ENCODE peak calls at places on chromosome 21, in six cellular contexts. R, E, K, G, Q and V are unnamed samples. For H3K4me1, the result is how much of the 10 kb centered on the place peaks cover.

GRCh38 chr21:32597205-32597604 is 11.9 kb upstream of the TCP10L start:
- DNase-seq in R (no peak), E (no peak), K (no peak), G (no peak), Q (no peak), V (peak)

GRCh38 chr21:45460611-45461368 is 55.8 kb downstream of the COL18A1 start:
- DNase-seq in R (no peak), E (no peak), K (no peak), G (no peak), Q (no peak), V (peak)

GRCh38 chr21:25341981-25342380 is 265.3 kb downstream of the MRPL39 start:
- DNase-seq in R (no peak), E (no peak), K (no peak), G (no peak), Q (no peak), V (no peak)

GRCh38 chr21:46295177-46295711 is 9.1 kb downstream of the YBEY start:
- DNase-seq in R (no peak), E (no peak), K (no peak), G (no peak), Q (peak), V (peak)

GRCh38 chr21:27817061-27817460 is 850.2 kb upstream of the ADAMTS5 start:
- DNase-seq in R (no peak), E (no peak), K (no peak), G (no peak), Q (no peak), V (no peak)

GRCh38 chr21:30577766-30578165 is 12.4 kb downstream of the KRTAP22-2 start:
- DNase-seq in R (no peak), E (no peak), K (no peak), G (no peak), Q (no peak), V (no peak)

GRCh38 chr21:31366825-31367224 is 22.8 kb upstream of the TIAM1 start:
- DNase-seq in R (no peak), E (no peak), K (no peak), G (no peak), Q (no peak), V (peak)

GRCh38 chr21:42440187-42440792 is 36.6 kb downstream of the UBASH3A start:
- DNase-seq in R (no peak), E (no peak), K (peak), G (no peak), Q (no peak), V (no peak)

GRCh38 chr21:31735518-31735992 is 3.6 kb upstream of the SCAF4 start:
- DNase-seq in R (no peak), E (no peak), K (no peak), G (no peak), Q (no peak), V (no peak)

GRCh38 chr21:33028759-33029511 is 3.2 kb downstream of the OLIG2 start:
- DNase-seq in R (no peak), E (no peak), K (no peak), G (no peak), Q (no peak), V (no peak)

GRCh38 chr21:28633803-28634572 is 358.7 kb downstream of the LTN1 start:
- DNase-seq in R (no peak), E (no peak), K (no peak), G (no peak), Q (peak), V (peak)

GRCh38 chr21:25862596-25862995 is 127.8 kb downstream of the GABPA start:
- DNase-seq in R (no peak), E (no peak), K (no peak), G (peak), Q (no peak), V (peak)

GRCh38 chr21:44986471-44987291 is 46.9 kb downstream of the SLX9 start:
- DNase-seq in R (peak), E (peak), K (no peak), G (no peak), Q (peak), V (no peak)

GRCh38 chr21:45405271-45405818 is 380 bp downstream of the COL18A1 start:
- DNase-seq in R (peak), E (peak), K (no peak), G (no peak), Q (peak), V (peak)

GRCh38 chr21:46083271-46084040 is 14.5 kb upstream of the COL6A2 start:
- DNase-seq in R (no peak), E (peak), K (no peak), G (no peak), Q (no peak), V (peak)

GRCh38 chr21:33661146-33661545 is 18.8 kb downstream of the ITSN1 start:
- DNase-seq in R (no peak), E (no peak), K (no peak), G (no peak), Q (no peak), V (no peak)

GRCh38 chr21:18840239-18840638 is 436.7 kb upstream of the TMPRSS15 start:
- DNase-seq in R (no peak), E (no peak), K (no peak), G (no peak), Q (no peak), V (peak)

GRCh38 chr21:31482460-31482859 is 138.4 kb upstream of the TIAM1 start:
- DNase-seq in R (no peak), E (no peak), K (no peak), G (no peak), Q (no peak), V (no peak)

DNA sequence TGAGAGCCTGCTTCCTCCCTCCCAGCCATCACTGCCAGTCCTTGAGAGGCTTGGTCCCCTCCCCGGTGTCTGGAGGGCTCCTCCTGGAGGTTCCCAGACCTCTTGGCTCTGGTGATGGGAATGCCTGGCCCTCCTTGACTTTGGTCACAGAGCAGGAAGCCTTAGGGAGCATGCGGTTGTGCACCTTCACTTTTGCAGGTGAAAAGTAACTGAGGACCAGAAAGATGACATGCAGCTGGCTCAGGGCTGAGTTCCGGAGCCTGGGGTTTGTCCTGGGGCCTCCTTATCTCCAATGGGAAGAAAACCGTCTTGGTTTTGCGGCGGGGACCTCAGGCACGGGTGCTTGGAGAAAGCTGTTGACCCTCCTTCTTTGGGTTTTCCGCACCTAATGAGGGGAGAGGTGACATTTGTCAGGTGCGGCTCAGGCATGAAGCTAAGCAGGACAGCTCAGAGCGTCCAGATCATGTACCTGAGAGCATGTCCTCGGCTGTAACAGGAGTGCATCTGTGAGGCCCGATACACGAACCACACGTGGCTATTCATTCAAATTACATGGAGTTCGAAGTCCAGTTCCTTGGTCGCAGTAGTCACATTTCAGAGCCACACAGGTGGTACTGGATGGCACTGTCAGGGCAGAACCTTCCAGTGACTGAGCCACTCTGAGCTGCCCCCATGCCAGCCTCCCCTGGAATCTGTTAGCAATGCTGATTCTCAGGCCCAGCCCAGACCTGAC is 608 bp upstream of the MX2 start:
- DNase-seq in R (peak), E (no peak), K (no peak), G (no peak), Q (no peak), V (no peak)
- H3K4me1 ChIP-seq in R (under half), E (under half), K (under half), G (under half), Q (under half), V (under half)

DNA sequence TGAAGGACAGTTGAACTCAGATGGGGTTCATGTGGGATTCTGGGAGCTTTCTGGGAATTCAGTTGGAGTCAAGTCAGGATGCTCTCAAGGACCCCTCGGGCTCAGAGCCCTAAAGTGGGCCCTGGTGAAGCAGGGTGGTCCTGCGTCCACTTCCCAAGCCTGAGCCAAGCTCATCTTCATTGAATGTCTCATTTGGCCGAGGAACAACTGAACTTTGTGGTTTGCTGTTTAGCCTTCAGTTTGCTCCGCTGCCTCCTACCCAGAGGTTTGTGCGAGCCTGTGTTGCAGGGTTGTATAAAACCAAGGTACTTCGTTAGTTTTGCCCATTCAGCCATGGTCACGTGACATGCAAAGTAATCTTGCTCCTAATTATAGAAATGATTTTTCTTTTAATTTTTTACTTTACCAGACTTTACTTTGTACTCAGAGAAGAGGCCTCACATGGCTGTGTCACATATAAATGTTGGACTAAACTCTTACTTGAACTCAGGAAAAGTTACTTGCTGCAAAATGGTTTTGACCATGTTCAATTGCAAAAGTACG is 49.7 kb downstream of the B3GALT5 start:
- DNase-seq in R (no peak), E (no peak), K (no peak), G (no peak), Q (no peak), V (no peak)
- H3K4me1 ChIP-seq in R (under half), E (under half), K (under half), G (under half), Q (under half), V (under half)

DNA sequence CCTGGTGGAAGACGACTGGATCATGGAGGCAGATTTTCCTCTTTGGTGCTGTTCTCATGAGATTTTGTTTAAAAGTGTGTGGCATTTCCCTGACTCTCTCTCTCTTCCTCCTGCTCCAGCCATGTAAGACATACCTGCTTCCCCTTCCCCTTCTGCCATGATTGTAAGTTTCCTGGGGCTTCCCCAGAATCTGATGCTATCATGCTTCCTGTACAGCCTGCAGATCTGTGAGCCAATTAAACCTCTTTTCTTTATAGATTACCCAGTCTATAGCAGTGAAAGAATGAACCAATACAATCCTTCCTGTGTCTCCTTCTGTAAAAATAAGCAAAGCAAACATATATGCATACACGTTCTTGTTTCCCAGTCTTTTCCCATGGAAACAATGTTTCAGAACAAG is 273.2 kb downstream of the DYRK1A start:
- DNase-seq in R (no peak), E (no peak), K (no peak), G (no peak), Q (no peak), V (no peak)
- H3K4me1 ChIP-seq in R (under half), E (under half), K (under half), G (under half), Q (under half), V (under half)

GRCh38 chr21:38912355-38912619 is 106.6 kb downstream of the ETS2 start:
- DNase-seq in R (no peak), E (no peak), K (no peak), G (no peak), Q (no peak), V (no peak)
- H3K4me1 ChIP-seq in R (half or more), E (under half), K (under half), G (under half), Q (under half), V (under half)

DNA sequence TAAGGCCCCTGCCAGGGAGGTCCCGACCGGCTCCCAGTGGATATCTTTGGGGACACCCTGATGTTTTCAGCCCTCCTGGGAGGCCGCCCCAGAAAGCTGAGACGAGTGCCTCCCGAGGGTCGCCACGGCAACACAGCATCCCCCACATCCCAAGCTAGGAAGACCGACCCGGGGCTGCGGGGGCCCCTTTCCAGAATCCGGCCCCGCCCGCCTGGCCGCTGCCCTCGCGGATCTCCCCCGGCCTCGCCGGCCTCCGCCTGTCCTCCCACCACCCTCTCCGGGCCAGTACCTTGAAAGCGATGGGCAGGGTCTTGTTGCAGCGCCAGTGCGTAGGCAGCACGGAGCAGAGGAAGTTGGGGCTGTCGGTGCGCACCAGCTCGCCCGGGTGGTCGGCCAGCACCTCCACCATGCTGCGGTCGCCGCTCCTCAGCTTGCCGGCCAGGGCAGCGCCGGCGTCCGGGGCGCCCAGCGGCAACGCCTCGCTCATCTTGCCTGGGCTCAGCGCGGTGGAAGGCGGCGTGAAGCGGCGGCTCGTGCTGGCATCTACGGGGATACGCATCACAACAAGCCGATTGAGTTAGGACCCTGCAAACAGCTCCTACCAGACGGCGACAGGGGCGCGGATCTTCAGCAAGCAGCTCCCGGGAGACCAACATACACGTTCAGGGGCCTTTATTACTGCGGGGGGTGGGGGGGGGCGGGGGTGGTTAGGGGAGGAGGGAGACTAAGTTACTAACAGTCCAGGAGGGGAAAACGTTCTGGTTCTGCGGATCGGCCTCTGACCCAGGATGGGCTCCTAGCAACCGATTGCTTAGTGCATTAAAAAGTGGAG is 162.3 kb downstream of the RUNX1 start:
- DNase-seq in R (peak), E (peak), K (peak), G (no peak), Q (peak), V (no peak)
- H3K4me1 ChIP-seq in R (under half), E (under half), K (under half), G (half or more), Q (under half), V (under half)

GRCh38 chr21:43712268-43712942 is 6.5 kb upstream of the PDXK start:
- DNase-seq in R (no peak), E (no peak), K (peak), G (no peak), Q (no peak), V (peak)
- H3K4me1 ChIP-seq in R (under half), E (under half), K (under half), G (under half), Q (under half), V (under half)